ENCODE peak calls at places on chromosome 10, in seven cellular contexts. F is HepG2, R is GM23248, X is SK-N-SH, C is K562, B is H1, O is neuronal stem cell. A is an unnamed sample.

GRCh38 chr10:133422821-133423771 is 1.3 kb downstream of the SPRN start:
- DNase-seq in F (no peak), R (peak), X (peak), C (no peak), B (no peak), O (no peak), A (no peak)

GRCh38 chr10:130472236-130472635 is 336.0 kb downstream of the GLRX3 start:
- DNase-seq in F (no peak), R (no peak), X (no peak), C (no peak), B (no peak), O (no peak), A (no peak)

GRCh38 chr10:122282909-122283308 is 11.8 kb downstream of the BTBD16 start:
- DNase-seq in F (no peak), R (no peak), X (no peak), C (no peak), B (no peak), O (no peak), A (no peak)

GRCh38 chr10:119333146-119333792 is 125.9 kb downstream of the GRK5 start:
- DNase-seq in F (no peak), R (peak), X (no peak), C (no peak), B (no peak), O (no peak), A (no peak)

GRCh38 chr10:73588656-73589055 is 2.5 kb downstream of the USP54 start:
- DNase-seq in F (peak), R (peak), X (no peak), C (no peak), B (no peak), O (no peak), A (no peak)

GRCh38 chr10:106467506-106467905 is 697.0 kb downstream of the SORCS1 start:
- DNase-seq in F (no peak), R (no peak), X (no peak), C (no peak), B (no peak), O (no peak), A (no peak)

GRCh38 chr10:99676895-99677294 is 17.6 kb downstream of the ENTPD7 start:
- DNase-seq in F (no peak), R (no peak), X (no peak), C (no peak), B (no peak), O (no peak), A (no peak)

GRCh38 chr10:127452568-127452967 is 96.5 kb upstream of the NPS start:
- DNase-seq in F (no peak), R (no peak), X (no peak), C (no peak), B (no peak), O (no peak), A (no peak)

GRCh38 chr10:76150139-76150885 is 718.9 kb downstream of the LRMDA start:
- DNase-seq in F (peak), R (peak), X (no peak), C (no peak), B (no peak), O (peak), A (no peak)

GRCh38 chr10:13745271-13745670 is 158.5 kb downstream of the PRPF18 start:
- DNase-seq in F (no peak), R (no peak), X (no peak), C (no peak), B (no peak), O (no peak), A (no peak)

GRCh38 chr10:97991875-97992274 is 38.5 kb downstream of the CRTAC1 start:
- DNase-seq in F (peak), R (peak), X (no peak), C (no peak), B (no peak), O (peak), A (no peak)

GRCh38 chr10:62647375-62648092 is 157.0 kb upstream of the ADO start:
- DNase-seq in F (no peak), R (no peak), X (no peak), C (no peak), B (no peak), O (no peak), A (no peak)

GRCh38 chr10:95319239-95319638 is 28.4 kb upstream of the PDLIM1 start:
- DNase-seq in F (no peak), R (peak), X (no peak), C (no peak), B (no peak), O (no peak), A (no peak)

GRCh38 chr10:51629969-51630617 is 69.3 kb downstream of the CSTF2T start:
- DNase-seq in F (no peak), R (peak), X (no peak), C (no peak), B (no peak), O (no peak), A (no peak)

GRCh38 chr10:88253622-88254021 is 329.5 kb downstream of the RNLS start:
- DNase-seq in F (no peak), R (no peak), X (no peak), C (no peak), B (no peak), O (no peak), A (no peak)

GRCh38 chr10:46268076-46268881 is 18.5 kb upstream of the ANTXRL start:
- DNase-seq in F (no peak), R (no peak), X (no peak), C (no peak), B (no peak), O (no peak), A (no peak)

GRCh38 chr10:4646546-4646945 is 179.5 kb upstream of the AKR1E2 start:
- DNase-seq in F (no peak), R (peak), X (no peak), C (no peak), B (no peak), O (no peak), A (no peak)

GRCh38 chr10:4650109-4650508 is 175.9 kb upstream of the AKR1E2 start:
- DNase-seq in F (no peak), R (peak), X (no peak), C (no peak), B (no peak), O (no peak), A (no peak)

GRCh38 chr10:4645836-4646235 is 180.2 kb upstream of the AKR1E2 start:
- DNase-seq in F (no peak), R (no peak), X (no peak), C (no peak), B (no peak), O (no peak), A (no peak)

GRCh38 chr10:4648968-4649367 is 177.0 kb upstream of the AKR1E2 start:
- DNase-seq in F (no peak), R (no peak), X (no peak), C (no peak), B (no peak), O (no peak), A (no peak)

DNA sequence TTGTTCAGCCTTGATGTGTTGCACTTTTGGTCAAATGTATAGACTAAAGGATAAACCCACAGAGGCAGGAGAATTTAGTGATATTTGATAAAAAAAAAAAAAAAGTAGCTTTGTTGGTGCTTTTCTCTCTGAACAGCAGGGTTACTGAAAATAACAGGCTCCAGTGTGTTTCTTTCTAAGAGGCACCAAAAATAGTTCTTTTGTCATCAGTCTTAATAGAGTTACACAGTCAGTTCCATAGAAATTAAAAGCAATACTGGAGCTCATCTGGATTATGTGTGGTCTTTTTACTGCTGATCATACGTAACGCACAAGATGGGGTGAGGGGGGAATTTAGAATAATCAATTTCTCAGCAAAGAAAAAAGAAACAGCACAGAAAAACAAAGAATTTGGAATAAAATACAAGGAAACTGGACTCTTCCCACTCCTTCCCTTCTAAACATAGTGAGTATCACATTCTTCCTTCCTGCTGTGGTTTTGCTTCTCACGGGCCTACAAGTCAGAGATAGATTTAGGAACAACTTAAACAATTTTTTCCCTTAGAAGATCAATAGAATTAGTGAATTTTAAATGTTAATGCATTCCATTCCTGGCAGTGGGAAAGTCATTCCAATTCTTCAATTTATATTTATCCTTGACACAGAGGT is 178.7 kb upstream of the AKR1E2 start:
- DNase-seq in F (no peak), R (peak), X (no peak), C (no peak), B (no peak), O (no peak), A (no peak)
- H3K9ac ChIP-seq in F (no peak), R (no peak), X (no peak), C (no peak), B (no peak), O (no peak), A (no peak)

GRCh38 chr10:129193148-129193547 is 273.9 kb upstream of the MGMT start:
- DNase-seq in F (no peak), R (peak), X (no peak), C (no peak), B (peak), O (no peak), A (no peak)
- H2AFZ ChIP-seq in F (no peak), R (peak), X (no peak), C (no peak), B (peak), O (no peak), A (no peak)

GRCh38 chr10:48575901-48576300 is 29.0 kb downstream of the ARHGAP22 start:
- DNase-seq in F (no peak), R (no peak), X (no peak), C (no peak), B (no peak), O (no peak), A (no peak)

GRCh38 chr10:48574817-48575380 is 30.0 kb downstream of the ARHGAP22 start:
- DNase-seq in F (no peak), R (no peak), X (no peak), C (no peak), B (no peak), O (no peak), A (no peak)

GRCh38 chr10:48572414-48572813 is 32.5 kb downstream of the ARHGAP22 start:
- DNase-seq in F (no peak), R (peak), X (no peak), C (no peak), B (no peak), O (no peak), A (no peak)

GRCh38 chr10:48573045-48573444 is 31.8 kb downstream of the ARHGAP22 start:
- DNase-seq in F (no peak), R (no peak), X (no peak), C (no peak), B (no peak), O (no peak), A (no peak)

DNA sequence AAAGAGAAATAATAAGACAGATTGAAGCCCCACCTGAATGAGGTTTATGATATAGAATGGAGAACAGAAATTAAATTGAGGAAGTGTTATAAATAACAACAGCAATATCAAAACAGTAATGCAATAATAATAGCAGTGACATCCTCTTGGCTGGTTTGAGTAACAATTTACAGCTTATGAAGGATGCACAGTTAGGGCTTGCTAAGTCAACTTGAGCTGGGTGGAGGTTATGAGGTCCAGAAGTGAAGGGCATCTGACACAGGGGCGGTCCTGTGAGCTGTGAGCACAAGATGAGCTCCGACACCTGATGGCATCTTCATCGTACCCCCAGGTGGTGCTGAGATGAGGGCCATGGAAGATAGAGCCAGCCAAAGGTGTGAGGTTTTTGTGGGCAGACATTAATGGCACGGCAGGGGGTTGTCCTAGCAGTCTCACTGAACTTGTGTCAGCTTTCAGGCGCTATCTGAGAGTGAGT is 30.5 kb downstream of the ARHGAP22 start:
- DNase-seq in F (no peak), R (no peak), X (no peak), C (no peak), B (no peak), O (no peak), A (no peak)
- H3K9ac ChIP-seq in F (no peak), R (no peak), X (no peak), C (no peak), B (no peak), O (no peak), A (no peak)

GRCh38 chr10:58992830-58993460 is 183.5 kb upstream of the PHYHIPL start:
- DNase-seq in F (no peak), R (no peak), X (no peak), C (no peak), B (no peak), O (no peak), A (no peak)
- H2AFZ ChIP-seq in F (peak), R (no peak), X (no peak), C (no peak), B (no peak), O (no peak), A (no peak)

DNA sequence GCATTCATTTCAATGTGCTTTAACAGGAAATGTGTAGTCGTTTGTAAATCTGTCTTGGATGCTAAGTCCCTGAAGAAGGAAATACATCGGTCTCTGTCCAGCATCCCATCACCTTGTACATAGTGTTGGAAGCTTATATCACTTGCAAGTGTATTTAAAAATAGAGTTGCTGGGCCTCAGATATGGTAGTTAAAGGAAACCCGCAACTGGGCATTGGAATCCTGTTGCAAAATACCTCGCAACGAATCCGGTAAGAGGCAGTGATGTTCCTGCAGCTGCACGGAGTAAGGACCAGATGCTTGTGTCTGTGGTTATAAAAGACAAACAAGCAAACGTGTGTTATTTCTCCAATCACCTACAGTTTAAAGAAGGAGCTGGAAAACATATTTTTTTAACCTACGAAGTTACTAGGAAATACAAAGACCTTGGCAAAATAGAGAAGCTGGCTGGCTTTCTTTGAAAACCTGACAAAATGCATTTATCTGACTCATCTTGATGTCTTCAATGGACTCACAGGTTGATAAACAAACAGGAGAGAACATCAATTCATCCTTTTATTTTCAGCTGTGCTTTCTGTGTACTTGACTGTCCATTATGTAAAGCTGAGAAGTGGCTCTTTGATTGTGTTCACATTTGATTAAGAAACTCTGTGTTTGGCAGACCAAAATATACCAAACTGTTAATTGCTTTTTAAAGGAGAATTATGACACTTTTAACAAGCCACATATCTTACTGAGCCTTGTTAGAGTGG is 326.4 kb downstream of the SFMBT2 start:
- DNase-seq in F (no peak), R (no peak), X (no peak), C (no peak), B (no peak), O (no peak), A (no peak)
- H3K9ac ChIP-seq in F (no peak), R (no peak), X (no peak), C (no peak), B (no peak), O (no peak), A (no peak)

DNA sequence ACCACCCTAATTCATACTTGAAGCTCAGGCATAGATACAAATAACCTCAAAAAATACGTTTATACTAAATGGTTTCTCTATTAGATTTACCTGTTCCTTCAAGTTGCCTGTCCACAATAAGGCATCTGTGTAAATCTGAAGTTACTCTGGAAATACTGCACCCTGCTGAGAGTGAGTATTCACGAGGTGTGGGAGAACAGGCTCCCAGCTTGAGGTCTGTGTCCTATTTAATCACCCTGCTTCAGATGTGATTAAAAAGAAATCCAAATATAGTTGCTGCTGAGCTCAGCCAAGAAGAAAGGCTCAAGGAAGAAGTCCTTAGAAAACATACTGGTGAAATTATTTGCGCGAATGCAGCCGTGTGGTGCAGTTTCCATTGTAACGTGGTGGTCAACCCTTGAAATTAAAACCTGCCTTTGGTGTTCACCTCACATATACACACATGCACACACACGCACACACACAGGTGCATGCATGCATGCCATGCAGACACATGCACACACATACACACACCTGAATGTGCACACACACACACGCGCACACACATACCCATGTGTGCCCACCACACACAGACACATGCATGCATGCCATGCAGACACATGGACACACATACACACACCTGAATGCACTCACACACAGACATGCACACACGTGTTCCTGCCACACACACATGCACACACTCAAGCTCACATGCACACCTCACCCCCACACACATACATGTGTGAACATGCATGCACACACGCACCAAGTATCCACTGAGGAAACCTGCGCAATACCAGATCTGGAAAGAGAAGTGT is 136.6 kb downstream of the KLF6 start:
- DNase-seq in F (no peak), R (no peak), X (no peak), C (no peak), B (no peak), O (no peak), A (no peak)
- H2AFZ ChIP-seq in F (no peak), R (no peak), X (no peak), C (no peak), B (no peak), O (no peak), A (no peak)

DNA sequence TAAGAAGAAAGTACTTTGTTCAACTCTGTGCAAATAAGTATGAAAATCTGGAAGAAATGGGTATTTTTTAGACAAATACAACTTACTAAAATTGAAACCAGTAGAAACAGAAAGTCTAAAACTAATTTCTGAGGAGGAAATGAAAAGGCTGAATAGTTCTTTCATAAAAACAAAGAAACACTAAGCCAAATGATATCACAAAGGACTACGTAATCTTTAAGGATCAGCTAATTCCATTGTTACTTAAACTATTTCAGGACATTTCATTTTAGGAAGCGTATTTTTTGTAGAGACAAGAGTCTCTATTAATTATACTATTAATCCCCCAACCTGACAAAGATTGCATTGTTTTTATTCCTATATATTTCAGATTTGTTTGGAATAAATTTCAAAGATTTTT is 11.2 kb upstream of the CCSER2 start:
- DNase-seq in F (no peak), R (no peak), X (no peak), C (no peak), B (no peak), O (no peak), A (peak)
- H3K9ac ChIP-seq in F (no peak), R (no peak), X (no peak), C (no peak), B (no peak), O (no peak), A (no peak)

DNA sequence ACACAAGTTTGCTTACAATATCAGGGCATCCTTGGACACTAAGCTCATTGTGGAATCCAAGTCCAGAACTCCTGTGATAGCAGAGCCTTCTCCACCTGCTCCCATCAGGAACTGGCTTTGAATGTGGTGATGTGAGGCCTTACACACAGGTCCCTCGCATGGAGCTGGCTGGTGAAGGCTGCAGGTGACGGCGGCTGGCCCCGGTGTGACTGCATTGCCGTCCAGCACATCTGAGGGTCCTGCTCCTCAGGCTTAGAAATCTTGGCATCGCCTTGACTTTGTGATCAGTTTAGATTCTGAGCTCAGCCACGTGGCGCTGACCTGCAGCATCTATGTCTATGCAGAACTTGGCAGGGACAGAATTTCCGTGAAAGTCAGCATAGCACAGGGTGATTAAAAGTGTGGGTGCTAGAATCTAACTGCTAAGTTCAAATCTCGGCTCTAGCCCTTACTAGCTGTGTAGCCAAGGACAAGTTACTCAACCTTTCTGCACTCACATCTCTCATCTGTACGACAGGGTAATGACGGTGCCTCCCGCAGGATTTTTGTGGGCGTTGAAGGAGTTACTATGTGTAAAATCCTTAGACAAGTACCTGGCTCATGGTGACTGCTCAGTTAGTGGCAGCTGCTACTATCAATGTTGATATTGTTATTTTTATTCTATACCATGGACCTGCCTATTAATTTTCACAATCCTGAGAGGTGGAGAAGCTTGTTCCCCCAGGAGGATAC is 26.6 kb downstream of the HKDC1 start:
- DNase-seq in F (no peak), R (no peak), X (no peak), C (no peak), B (no peak), O (no peak), A (no peak)
- H2AFZ ChIP-seq in F (no peak), R (no peak), X (no peak), C (peak), B (no peak), O (no peak), A (no peak)